ENCODE peak calls at places on chromosome 12, in ten cellular contexts. T, P, K, U, A, C, F, M, E and W are unnamed samples.

GRCh38 chr12:7015555-7016370 is 2.5 kb downstream of the LPCAT3 start:
- DNase-seq in E (no peak), A (no peak), F (no peak), P (no peak), K (no peak), C (no peak), T (no peak), U (peak), M (no peak), W (no peak)

GRCh38 chr12:130761537-130762318 is 45.6 kb upstream of the RIMBP2 start:
- DNase-seq in A (peak), E (peak), K (peak), C (peak), F (peak), P (no peak), U (peak), T (peak), M (peak), W (peak)

GRCh38 chr12:2854669-2855453 is 2.0 kb downstream of the TEX52 start:
- DNase-seq in M (no peak), T (peak), U (no peak), K (no peak), F (no peak), A (no peak), C (no peak), P (no peak), E (no peak), W (no peak)

GRCh38 chr12:113277511-113277910 is 56.2 kb downstream of the TPCN1 start:
- DNase-seq in F (no peak), E (no peak), P (no peak), K (no peak), M (no peak), A (no peak), U (no peak), T (no peak), C (no peak), W (no peak)

GRCh38 chr12:46752396-46752795 is 73.4 kb downstream of the SLC38A4 start:
- DNase-seq in T (no peak), K (no peak), P (no peak), E (no peak), F (no peak), A (no peak), C (no peak), U (peak), M (no peak), W (no peak)

GRCh38 chr12:121065345-121065744 is 26.3 kb upstream of the OASL start:
- DNase-seq in A (no peak), M (no peak), F (no peak), K (no peak), T (no peak), C (no peak), P (no peak), U (no peak), E (no peak), W (no peak)

GRCh38 chr12:125794401-125794800 is 729.2 kb downstream of the AACS start:
- DNase-seq in C (no peak), M (no peak), P (peak), E (no peak), U (peak), K (no peak), A (no peak), T (no peak), F (no peak), W (no peak)

GRCh38 chr12:22042981-22043669 is 2.9 kb upstream of the CMAS start:
- DNase-seq in M (no peak), T (no peak), K (no peak), A (peak), C (no peak), U (peak), E (no peak), P (no peak), F (no peak), W (no peak)

GRCh38 chr12:131454418-131455217 is 256.3 kb upstream of the SFSWAP start:
- DNase-seq in E (no peak), C (no peak), F (peak), A (no peak), P (no peak), T (peak), U (peak), M (no peak), K (peak), W (peak)

GRCh38 chr12:114952573-114953196 is 268.7 kb upstream of the TBX3 start:
- DNase-seq in C (peak), K (no peak), F (no peak), M (no peak), T (no peak), A (no peak), U (peak), E (no peak), P (peak), W (no peak)

GRCh38 chr12:27861428-27862167 is 81.6 kb upstream of the MANSC4 start:
- DNase-seq in A (no peak), U (peak), C (peak), P (no peak), K (no peak), M (no peak), E (no peak), F (no peak), T (peak), W (no peak)

GRCh38 chr12:127664901-127665300 is 602.1 kb upstream of the TMEM132C start:
- DNase-seq in E (no peak), K (no peak), M (no peak), F (no peak), P (no peak), U (no peak), A (peak), C (no peak), T (no peak), W (no peak)

GRCh38 chr12:32134144-32134888 is 27.7 kb downstream of the BICD1 start:
- DNase-seq in E (peak), C (no peak), K (peak), A (peak), M (no peak), P (no peak), U (peak), F (no peak), T (no peak), W (peak)

GRCh38 chr12:8912910-8913309 is 1.4 kb upstream of the PHC1 start:
- DNase-seq in T (no peak), M (no peak), P (no peak), E (no peak), C (peak), A (no peak), U (no peak), K (peak), F (peak), W (no peak)

GRCh38 chr12:97758102-97758501 is 295.5 kb downstream of the RMST start:
- DNase-seq in E (no peak), A (no peak), K (no peak), C (no peak), T (no peak), U (no peak), F (no peak), M (no peak), P (no peak), W (no peak)